ENCODE peak calls at places on chromosomes 4 and X, in ten cellular contexts. J, F, E, Z, M, B, Q, S, N and A are unnamed samples.

GRCh38 chr4:114384629-114385028 is 214.0 kb upstream of the UGT8 start:
- DNase-seq in B (peak; percentile 31), Z (no peak), Q (peak; percentile 30), E (no peak), N (no peak), S (peak; percentile 56), J (no peak), M (no peak), F (no peak), A (no peak)

GRCh38 chr4:8696369-8697127 is 104.0 kb downstream of the CPZ start:
- DNase-seq in N (no peak), Q (no peak), M (no peak), J (no peak), Z (no peak), E (no peak), B (no peak), S (no peak), F (no peak), A (no peak)

GRCh38 chr4:4574792-4575191 is 32.9 kb upstream of the STX18 start:
- DNase-seq in M (no peak), B (peak; percentile 86), Z (peak; percentile 41), S (peak; percentile 23), Q (peak; percentile 44), J (no peak), E (no peak), F (peak; percentile 39), N (no peak), A (no peak)

GRCh38 chr4:185096032-185096653 is 46.9 kb upstream of the SLC25A4 start:
- DNase-seq in M (no peak), Z (no peak), F (peak; percentile 43), E (no peak), J (peak; percentile 18), Q (no peak), N (no peak), B (peak; percentile 18), S (peak; percentile 70), A (no peak)

GRCh38 chr4:150240011-150240410 is 161.8 kb downstream of the DCLK2 start:
- DNase-seq in E (no peak), Q (no peak), M (no peak), N (no peak), B (peak; percentile 61), S (no peak), J (no peak), Z (no peak), F (no peak), A (no peak)

GRCh38 chr4:143302526-143302925 is 34.1 kb upstream of the GAB1 start:
- DNase-seq in B (peak; percentile 50), M (no peak), N (no peak), Q (no peak), E (no peak), Z (no peak), S (peak; percentile 24), J (no peak), F (no peak), A (no peak)

GRCh38 chr4:3525532-3526430 is 6.4 kb downstream of the LRPAP1 start:
- DNase-seq in F (no peak), M (no peak), Z (no peak), J (no peak), N (no peak), E (no peak), S (no peak), Q (no peak), B (no peak), A (no peak)

GRCh38 chrX:49029876-49030275 is 13.3 kb downstream of the TFE3 start:
- DNase-seq in Z (no peak), J (no peak), S (peak; percentile 57), E (no peak), B (no peak), F (no peak), Q (no peak), M (no peak), N (no peak), A (no peak)

GRCh38 chr4:88609387-88609786 is 17.1 kb downstream of the HERC3 start:
- DNase-seq in E (no peak), M (no peak), Q (no peak), J (no peak), Z (no peak), F (no peak), B (no peak), S (no peak), N (no peak), A (no peak)

GRCh38 chr4:65791111-65791806 is 121.0 kb upstream of the EPHA5 start:
- DNase-seq in M (no peak), B (no peak), F (no peak), J (no peak), N (no peak), E (no peak), S (no peak), Q (no peak), Z (no peak), A (no peak)

GRCh38 chr4:106671711-106672110 is 303.1 kb upstream of the GIMD1 start:
- DNase-seq in Z (no peak), B (peak; percentile 38), F (no peak), Q (no peak), M (no peak), E (no peak), S (no peak), N (no peak), J (no peak), A (no peak)

GRCh38 chr4:77007358-77008230 is 58.0 kb downstream of the SEPTIN11 start:
- DNase-seq in Z (no peak), Q (no peak), F (no peak), N (no peak), E (no peak), B (peak; percentile 76), M (no peak), J (no peak), S (peak; percentile 52), A (no peak)

GRCh38 chr4:150224896-150225591 is 146.8 kb downstream of the DCLK2 start:
- DNase-seq in E (peak; percentile 42), Z (no peak), F (no peak), N (no peak), B (peak; percentile 97), Q (peak; percentile 89), J (no peak), S (peak; percentile 58), M (no peak), A (no peak)

GRCh38 chrX:63506320-63506719 is 155.2 kb upstream of the SPIN4 start:
- DNase-seq in M (peak; percentile 27), F (no peak), S (peak; percentile 61), N (no peak), Q (no peak), E (no peak), Z (no peak), B (peak; percentile 18), J (peak; percentile 8), A (no peak)

GRCh38 chrX:63855896-63856295 is 70.9 kb upstream of the ARHGEF9 start:
- DNase-seq in J (no peak), N (no peak), Z (no peak), S (no peak), E (no peak), F (no peak), B (peak; percentile 8), Q (no peak), M (no peak), A (no peak)

GRCh38 chr4:107380836-107381438 is 339.1 kb downstream of the PAPSS1 start:
- DNase-seq in B (no peak), Z (no peak), S (peak; percentile 21), J (no peak), M (no peak), N (no peak), F (no peak), Q (no peak), E (no peak), A (no peak)

GRCh38 chrX:64894454-64895038 is 81.7 kb downstream of the ZC4H2 start:
- DNase-seq in S (peak; percentile 64), Q (no peak), Z (no peak), N (peak; percentile 13), E (peak; percentile 9), M (peak; percentile 9), B (no peak), F (no peak), J (peak; percentile 50), A (no peak)

GRCh38 chr4:139692300-139693012 is 26.8 kb downstream of the MGST2 start:
- DNase-seq in F (no peak), S (peak; percentile 29), Q (no peak), B (no peak), E (no peak), J (no peak), N (no peak), Z (no peak), M (peak; percentile 21), A (no peak)

GRCh38 chr4:170497105-170497504 is 407.3 kb upstream of the AADAT start:
- DNase-seq in N (no peak), F (no peak), S (peak; percentile 9), E (no peak), B (no peak), Q (no peak), Z (no peak), M (peak; percentile 42), J (peak; percentile 16), A (no peak)

GRCh38 chr4:88803600-88804096 is 106.0 kb upstream of the NAP1L5 start:
- DNase-seq in E (no peak), B (peak; percentile 83), Q (peak; percentile 54), Z (no peak), F (no peak), N (no peak), J (no peak), S (no peak), M (no peak), A (no peak)

GRCh38 chr4:54539500-54540029 is 118.2 kb upstream of the KIT start:
- DNase-seq in Q (no peak), F (peak; percentile 48), S (peak; percentile 80), Z (peak; percentile 55), J (peak; percentile 66), B (peak; percentile 19), N (no peak), E (peak; percentile 17), M (no peak), A (no peak)

GRCh38 chr4:21780158-21780557 is 168.4 kb downstream of the KCNIP4 start:
- DNase-seq in M (no peak), Q (no peak), Z (no peak), N (no peak), E (no peak), J (no peak), S (no peak), B (peak; percentile 57), F (no peak), A (no peak)

GRCh38 chrX:48459483-48459882 is 10.6 kb downstream of the SLC38A5 start:
- DNase-seq in S (no peak), Z (no peak), B (no peak), F (no peak), M (no peak), N (no peak), Q (no peak), E (no peak), J (no peak), A (no peak)

GRCh38 chrX:14922437-14922836 is 49.2 kb downstream of the MOSPD2 start:
- DNase-seq in Q (peak; percentile 47), B (peak; percentile 91), M (no peak), N (no peak), Z (no peak), F (no peak), S (no peak), E (no peak), J (no peak), A (no peak)

GRCh38 chr4:121256346-121256745 is 92.2 kb upstream of the TNIP3 start:
- DNase-seq in M (no peak), S (no peak), B (peak; percentile 94), E (no peak), Q (peak; percentile 78), N (peak; percentile 46), F (peak; percentile 14), J (no peak), Z (no peak), A (no peak)

GRCh38 chr4:147825451-147826287 is 93.8 kb downstream of the ARHGAP10 start:
- DNase-seq in E (no peak), Z (no peak), Q (no peak), B (peak; percentile 59), S (no peak), J (peak; percentile 15), F (no peak), M (no peak), N (no peak), A (no peak)

GRCh38 chr4:6071959-6072720 is 53.9 kb upstream of the C4orf50 start:
- DNase-seq in N (no peak), Z (peak; percentile 48), S (no peak), Q (no peak), B (no peak), E (no peak), F (no peak), M (no peak), J (no peak), A (no peak)

GRCh38 chrX:45472968-45473367 is 272.3 kb upstream of the DIPK2B start:
- DNase-seq in M (no peak), Z (no peak), N (no peak), J (no peak), Q (peak; percentile 59), B (peak; percentile 65), S (no peak), F (no peak), E (no peak), A (no peak)